ENCODE peak calls at places on chromosome 17, in five cellular contexts. One of them, this sample, is unnamed.

GRCh38 chr17:12806630-12807029 is 17.3 kb downstream of the ARHGAP44 start:
- DNase-seq in RWPE1: no peak
- DNase-seq in mesothelial cell of epicardium: no peak
- DNase-seq in tibial artery: no peak
- DNase-seq in ELR: no peak
- DNase-seq in this sample: no peak

GRCh38 chr17:17692353-17693252 is 11.3 kb downstream of the RAI1 start:
- DNase-seq in RWPE1: no peak
- DNase-seq in mesothelial cell of epicardium: no peak
- DNase-seq in tibial artery: no peak
- DNase-seq in ELR: no peak
- DNase-seq in this sample: no peak

GRCh38 chr17:61152898-61153297 is 246.7 kb upstream of the TBX2 start:
- DNase-seq in RWPE1: no peak
- DNase-seq in mesothelial cell of epicardium: no peak
- DNase-seq in tibial artery: no peak
- DNase-seq in ELR: no peak
- DNase-seq in this sample: no peak

GRCh38 chr17:1644493-1645206 is 882 bp downstream of the SCARF1 start:
- DNase-seq in RWPE1: peak; percentile 55
- DNase-seq in mesothelial cell of epicardium: no peak
- DNase-seq in tibial artery: no peak
- DNase-seq in ELR: peak; percentile 91
- DNase-seq in this sample: no peak

GRCh38 chr17:35898283-35899070 is 18.3 kb upstream of the CCL5 start:
- DNase-seq in RWPE1: no peak
- DNase-seq in mesothelial cell of epicardium: no peak
- DNase-seq in tibial artery: peak; percentile 56
- DNase-seq in ELR: peak; percentile 17
- DNase-seq in this sample: peak; percentile 3

GRCh38 chr17:71900830-71901229 is 220.0 kb upstream of the SOX9 start:
- DNase-seq in RWPE1: peak; percentile 91
- DNase-seq in mesothelial cell of epicardium: no peak
- DNase-seq in tibial artery: no peak
- DNase-seq in ELR: peak; percentile 96
- DNase-seq in this sample: peak; percentile 33

GRCh38 chr17:4968916-4969550 is 1.4 kb upstream of the SPAG7 start:
- DNase-seq in RWPE1: peak; percentile 78
- DNase-seq in mesothelial cell of epicardium: no peak
- DNase-seq in tibial artery: no peak
- DNase-seq in ELR: peak; percentile 95
- DNase-seq in this sample: peak; percentile 51

GRCh38 chr17:1647802-1648581 is 1.7 kb downstream of the RILP start:
- DNase-seq in RWPE1: no peak
- DNase-seq in mesothelial cell of epicardium: no peak
- DNase-seq in tibial artery: no peak
- DNase-seq in ELR: no peak
- DNase-seq in this sample: no peak

GRCh38 chr17:79629548-79630049 is 18.7 kb upstream of the RBFOX3 start:
- DNase-seq in RWPE1: no peak
- DNase-seq in mesothelial cell of epicardium: no peak
- DNase-seq in tibial artery: no peak
- DNase-seq in ELR: no peak
- DNase-seq in this sample: peak; percentile 10

GRCh38 chr17:78284146-78284545 is 52.7 kb downstream of the TMEM235 start:
- DNase-seq in RWPE1: no peak
- DNase-seq in mesothelial cell of epicardium: no peak
- DNase-seq in tibial artery: no peak
- DNase-seq in ELR: no peak
- DNase-seq in this sample: no peak

GRCh38 chr17:81400154-81400938 is 5.1 kb downstream of the BAHCC1 start:
- DNase-seq in RWPE1: no peak
- DNase-seq in mesothelial cell of epicardium: no peak
- DNase-seq in tibial artery: no peak
- DNase-seq in ELR: peak; percentile 74
- DNase-seq in this sample: peak; percentile 36

GRCh38 chr17:67441052-67441738 is 64.1 kb downstream of the PITPNC1 start:
- DNase-seq in RWPE1: peak; percentile 8
- DNase-seq in mesothelial cell of epicardium: no peak
- DNase-seq in tibial artery: no peak
- DNase-seq in ELR: peak; percentile 93
- DNase-seq in this sample: no peak

GRCh38 chr17:37608369-37609169 is 649 bp downstream of the SYNRG start:
- DNase-seq in RWPE1: peak; percentile 15
- DNase-seq in mesothelial cell of epicardium: peak; percentile 36
- DNase-seq in tibial artery: no peak
- DNase-seq in ELR: peak; percentile 61
- DNase-seq in this sample: peak; percentile 4

GRCh38 chr17:70108166-70108565 is 33.1 kb downstream of the KCNJ16 start:
- DNase-seq in RWPE1: no peak
- DNase-seq in mesothelial cell of epicardium: no peak
- DNase-seq in tibial artery: no peak
- DNase-seq in ELR: no peak
- DNase-seq in this sample: no peak

GRCh38 chr17:19719365-19720209 is 3.2 kb upstream of the SLC47A2 start:
- DNase-seq in RWPE1: peak; percentile 91
- DNase-seq in mesothelial cell of epicardium: no peak
- DNase-seq in tibial artery: no peak
- DNase-seq in ELR: peak; percentile 13
- DNase-seq in this sample: peak; percentile 77

GRCh38 chr17:80937501-80938356 is 53.9 kb upstream of the CHMP6 start:
- DNase-seq in RWPE1: no peak
- DNase-seq in mesothelial cell of epicardium: no peak
- DNase-seq in tibial artery: peak; percentile 63
- DNase-seq in ELR: no peak
- DNase-seq in this sample: no peak

GRCh38 chr17:45190503-45191282 is 29.0 kb downstream of the HEXIM2 start:
- DNase-seq in RWPE1: no peak
- DNase-seq in mesothelial cell of epicardium: no peak
- DNase-seq in tibial artery: no peak
- DNase-seq in ELR: no peak
- DNase-seq in this sample: no peak

This sample was measured in LoVo.